ENCODE peak calls at places on chromosomes 16 and 17, in four cellular contexts. W is K562, C is HepG2, R is GM12878. S is an unnamed sample.

GRCh38 chr17:14398766-14399165 is 97.9 kb downstream of the HS3ST3B1 start:
- DNase-seq in W (no peak), C (no peak), R (no peak), S (no peak)

GRCh38 chr17:72591500-72592241 is 470.9 kb downstream of the SOX9 start:
- DNase-seq in W (no peak), C (peak), R (no peak), S (peak)

GRCh38 chr16:48125888-48126287 is 29.9 kb downstream of the ABCC12 start:
- DNase-seq in W (no peak), C (no peak), R (no peak), S (no peak)

GRCh38 chr16:66677836-66678235 is 18.7 kb downstream of the CMTM4 start:
- DNase-seq in W (no peak), C (no peak), R (no peak), S (no peak)

GRCh38 chr17:77489898-77490265 is 349.1 kb downstream of the SEC14L1 start:
- DNase-seq in W (no peak), C (no peak), R (no peak), S (no peak)

GRCh38 chr16:31099860-31100638 is 5.5 kb upstream of the VKORC1 start:
- DNase-seq in W (no peak), C (peak), R (no peak), S (no peak)

GRCh38 chr17:45775148-45775547 is 9.0 kb upstream of the CRHR1 start:
- DNase-seq in W (no peak), C (no peak), R (no peak), S (no peak)

GRCh38 chr16:48011888-48012658 is 143.7 kb downstream of the ABCC12 start:
- DNase-seq in W (no peak), C (no peak), R (no peak), S (no peak)

GRCh38 chr16:28277537-28278388 is 14.6 kb upstream of the SBK1 start:
- DNase-seq in W (peak), C (peak), R (peak), S (peak)

GRCh38 chr17:45413498-45413923 is 19.2 kb downstream of the ARHGAP27 start:
- DNase-seq in W (no peak), C (peak), R (no peak), S (no peak)

GRCh38 chr17:58513391-58513912 is 986 bp downstream of the MTMR4 start:
- DNase-seq in W (no peak), C (no peak), R (no peak), S (no peak)

GRCh38 chr16:65429504-65430149 is 307.8 kb upstream of the CDH11 start:
- DNase-seq in W (no peak), C (no peak), R (no peak), S (no peak)
- TF ChIP-seq CREM in W (no peak), C (no peak), R (no peak), S (no peak)

GRCh38 chr17:75511610-75512575 is 3.4 kb downstream of the CASKIN2 start:
- DNase-seq in W (peak), C (peak), R (no peak), S (no peak)
- TF ChIP-seq CREM in W (no peak), C (no peak), R (no peak), S (no peak)

GRCh38 chr17:55202906-55203305 is 61.9 kb upstream of the HLF start:
- DNase-seq in W (no peak), C (no peak), R (no peak), S (no peak)
- TF ChIP-seq CREM in W (no peak), C (no peak), R (no peak), S (no peak)

GRCh38 chr17:42795061-42795460 is 3.4 kb downstream of the COA3 start:
- DNase-seq in W (no peak), C (no peak), R (no peak), S (no peak)

GRCh38 chr17:42796066-42796758 is 2.3 kb downstream of the COA3 start:
- DNase-seq in W (no peak), C (no peak), R (no peak), S (no peak)

GRCh38 chr17:42795465-42795864 is 3.0 kb downstream of the COA3 start:
- DNase-seq in W (no peak), C (no peak), R (no peak), S (no peak)

GRCh38 chr17:42792545-42792944 is 6.0 kb downstream of the COA3 start:
- DNase-seq in W (no peak), C (no peak), R (no peak), S (no peak)

GRCh38 chr17:42791948-42792347 is 6.6 kb downstream of the COA3 start:
- DNase-seq in W (no peak), C (peak), R (no peak), S (no peak)
- TF ChIP-seq CREM in W (no peak), C (no peak), R (no peak), S (no peak)